ENCODE peak calls at places on chromosomes 11 and 22, in four cellular contexts. R is HCT116, I is T1000, Q is activated T-cell treated with anti-CD3 and anti-CD28 coated beads for 1 hour. U is an unnamed sample.
A peak's percentile ranks its signal among the peaks of the same experiment; 100 is the strongest.

GRCh38 chr11:34790620-34791019 is 125.6 kb downstream of the APIP start:
- DNase-seq in R (no peak), I (no peak), Q (no peak), U (no peak)

GRCh38 chr11:57546869-57547518 is 9.6 kb downstream of the SMTNL1 start:
- DNase-seq in R (no peak), I (no peak), Q (no peak), U (no peak)

GRCh38 chr22:45534339-45535192 is 31.9 kb downstream of the FBLN1 start:
- DNase-seq in R (no peak), I (no peak), Q (no peak), U (no peak)

GRCh38 chr11:8597182-8597581 is 3.2 kb upstream of the STK33 start:
- DNase-seq in R (no peak), I (no peak), Q (no peak), U (no peak)

GRCh38 chr22:35872451-35872850 is 154.8 kb downstream of the APOL5 start:
- DNase-seq in R (no peak), I (no peak), Q (no peak), U (no peak)

GRCh38 chr22:49303061-49303735 is 524.5 kb downstream of the BRD1 start:
- DNase-seq in R (no peak), I (no peak), Q (no peak), U (no peak)

GRCh38 chr11:13118194-13118593 is 109.1 kb downstream of the RASSF10 start:
- DNase-seq in R (peak; percentile 78), I (peak; percentile 70), Q (no peak), U (no peak)

GRCh38 chr22:50010676-50011446 is 1.7 kb downstream of the IL17REL start:
- DNase-seq in R (no peak), I (no peak), Q (peak; percentile 42), U (no peak)

GRCh38 chr22:45441158-45441557 is 27.7 kb downstream of the RIBC2 start:
- DNase-seq in R (peak; percentile 42), I (no peak), Q (no peak), U (peak; percentile 17)

GRCh38 chr11:9493492-9493891 is 32.7 kb downstream of the ZNF143 start:
- DNase-seq in R (no peak), I (no peak), Q (no peak), U (no peak)